ENCODE peak calls at places on chromosome 13, in seven cellular contexts. G, E, U, H, Z, R and T are unnamed samples.

GRCh38 chr13:88908896-88909535 is 1237.8 kb downstream of the SLITRK5 start:
- DNase-seq in G (peak), E (no peak), U (no peak), H (no peak), Z (no peak), R (no peak), T (no peak)

GRCh38 chr13:98313023-98313937 is 136.2 kb upstream of the RNF113B start:
- DNase-seq in G (no peak), E (no peak), U (no peak), H (no peak), Z (no peak), R (no peak), T (no peak)

GRCh38 chr13:49495783-49496762 is at the start of gene PHF11:
- DNase-seq in G (peak), E (peak), U (peak), H (peak), Z (peak), R (peak), T (no peak)

GRCh38 chr13:111904166-111904565 is 162.8 kb upstream of the SOX1 start:
- DNase-seq in G (no peak), E (no peak), U (no peak), H (peak), Z (no peak), R (no peak), T (peak)

GRCh38 chr13:108322206-108322824 is 52.8 kb downstream of the TNFSF13B start:
- DNase-seq in G (no peak), E (peak), U (no peak), H (no peak), Z (peak), R (peak), T (no peak)

GRCh38 chr13:25709088-25709487 is 337.3 kb downstream of the ATP8A2 start:
- DNase-seq in G (no peak), E (no peak), U (no peak), H (no peak), Z (no peak), R (no peak), T (no peak)

GRCh38 chr13:76425930-76426329 is 460.3 kb downstream of the KCTD12 start:
- DNase-seq in G (no peak), E (no peak), U (no peak), H (no peak), Z (peak), R (no peak), T (no peak)

GRCh38 chr13:94335786-94336357 is 143.6 kb downstream of the DCT start:
- DNase-seq in G (no peak), E (no peak), U (no peak), H (no peak), Z (peak), R (no peak), T (no peak)

GRCh38 chr13:76020421-76020955 is 384.4 kb downstream of the LMO7 start:
- DNase-seq in G (no peak), E (no peak), U (no peak), H (no peak), Z (no peak), R (no peak), T (no peak)

GRCh38 chr13:78603240-78603947 is at the start of gene POU4F1:
- DNase-seq in G (no peak), E (peak), U (no peak), H (no peak), Z (peak), R (peak), T (no peak)

GRCh38 chr13:113209880-113210421 is 538 bp downstream of the CUL4A start:
- DNase-seq in G (no peak), E (peak), U (peak), H (peak), Z (peak), R (peak), T (no peak)

GRCh38 chr13:46185634-46186033 is 3.7 kb upstream of the LCP1 start:
- DNase-seq in G (no peak), E (no peak), U (no peak), H (no peak), Z (no peak), R (no peak), T (no peak)

GRCh38 chr13:37736040-37736439 is 133.5 kb downstream of the TRPC4 start:
- DNase-seq in G (no peak), E (no peak), U (no peak), H (no peak), Z (no peak), R (no peak), T (no peak)

GRCh38 chr13:93007928-93008327 is 218.7 kb upstream of the GPC6 start:
- DNase-seq in G (no peak), E (no peak), U (no peak), H (no peak), Z (no peak), R (no peak), T (no peak)
- TF ChIP-seq POLR2A in G (no peak), E (no peak), U (no peak), H (no peak), Z (no peak), R (no peak), T (no peak)

GRCh38 chr13:50589139-50589538 is 254.4 kb downstream of the DLEU7 start:
- DNase-seq in G (no peak), E (peak), U (no peak), H (no peak), Z (no peak), R (no peak), T (no peak)
- TF ChIP-seq POLR2A in G (no peak), E (no peak), U (no peak), H (no peak), Z (no peak), R (no peak), T (no peak)

GRCh38 chr13:100608906-100609305 is 20.3 kb upstream of the GGACT start:
- DNase-seq in G (no peak), E (peak), U (no peak), H (no peak), Z (peak), R (no peak), T (no peak)
- TF ChIP-seq POLR2A in G (no peak), E (no peak), U (no peak), H (no peak), Z (no peak), R (no peak), T (no peak)

DNA sequence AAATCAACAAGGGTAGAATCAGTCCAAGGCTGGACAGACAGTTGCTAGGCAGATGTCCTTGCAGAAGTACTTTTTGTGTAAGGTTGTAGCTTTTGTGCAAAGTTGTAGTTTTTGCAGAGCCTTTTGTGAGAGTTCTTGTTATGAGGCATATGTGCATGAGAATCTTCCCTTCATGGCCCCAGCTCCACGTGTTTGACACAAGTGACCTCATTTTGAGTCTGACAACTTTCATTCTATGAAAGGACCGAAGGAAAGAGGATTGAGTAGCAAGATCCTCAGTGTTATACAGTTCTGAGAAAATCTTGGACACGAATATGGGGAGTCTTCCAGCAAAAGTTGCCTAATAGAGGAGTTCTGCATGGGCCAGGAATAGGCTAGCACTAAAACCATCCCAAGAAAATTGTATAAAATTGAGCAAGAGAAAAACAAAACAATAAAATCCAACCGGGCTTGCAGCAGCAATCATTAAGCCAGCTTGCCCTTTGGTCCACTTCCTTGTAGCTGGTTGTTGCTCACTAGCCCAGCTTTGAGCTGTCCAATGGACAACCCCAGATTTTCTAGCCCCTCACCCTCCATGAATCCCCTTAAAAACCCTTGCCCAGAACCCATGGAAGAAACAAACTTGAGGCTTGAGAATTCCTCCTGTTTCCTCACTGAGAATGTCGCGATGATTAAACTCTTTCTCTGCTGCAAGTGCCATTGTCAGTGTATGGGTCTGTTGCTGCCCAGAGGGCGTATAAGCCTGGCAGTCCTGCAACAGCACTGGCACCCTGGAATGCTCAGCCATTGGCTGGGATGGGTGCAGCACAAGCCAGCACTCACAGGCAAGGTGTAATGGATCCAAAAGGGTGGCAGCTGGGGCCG is 6.5 kb downstream of the EPSTI1 start:
- DNase-seq in G (peak), E (no peak), U (peak), H (no peak), Z (no peak), R (no peak), T (no peak)
- TF ChIP-seq POLR2A in G (no peak), E (no peak), U (no peak), H (no peak), Z (no peak), R (no peak), T (no peak)

GRCh38 chr13:109782066-109782822 is 4.1 kb downstream of the IRS2 start:
- DNase-seq in G (no peak), E (peak), U (no peak), H (no peak), Z (no peak), R (no peak), T (no peak)
- TF ChIP-seq POLR2A in G (no peak), E (peak), U (no peak), H (no peak), Z (no peak), R (no peak), T (no peak)

GRCh38 chr13:33285420-33286124 is at the start of gene STARD13:
- DNase-seq in G (peak), E (peak), U (peak), H (peak), Z (peak), R (peak), T (peak)
- TF ChIP-seq POLR2A in G (peak), E (no peak), U (peak), H (peak), Z (peak), R (no peak), T (peak)

GRCh38 chr13:24505756-24506155 is 6.8 kb downstream of the PARP4 start:
- DNase-seq in G (no peak), E (peak), U (no peak), H (no peak), Z (no peak), R (no peak), T (no peak)
- TF ChIP-seq POLR2A in G (no peak), E (no peak), U (no peak), H (no peak), Z (no peak), R (no peak), T (no peak)

GRCh38 chr13:33541962-33542308 is 256.4 kb upstream of the STARD13 start:
- DNase-seq in G (no peak), E (no peak), U (no peak), H (no peak), Z (no peak), R (no peak), T (no peak)
- TF ChIP-seq POLR2A in G (no peak), E (no peak), U (no peak), H (no peak), Z (no peak), R (no peak), T (no peak)